ENCODE peak calls at places on chromosomes 16 and 17, in four cellular contexts. One of them, this sample, is unnamed.

GRCh38 chr17:55351027-55351625 is 70.5 kb downstream of the MMD start:
- DNase-seq in fibroblast of lung: no peak
- DNase-seq in pancreas: no peak
- DNase-seq in body of pancreas: no peak
- DNase-seq in this sample: no peak

GRCh38 chr17:43367588-43368242 is 31.1 kb upstream of the ARL4D start:
- DNase-seq in fibroblast of lung: peak; percentile 94
- DNase-seq in pancreas: no peak
- DNase-seq in body of pancreas: no peak
- DNase-seq in this sample: no peak

GRCh38 chr16:71426069-71426879 is 15.6 kb downstream of the TLE7 start:
- DNase-seq in fibroblast of lung: peak; percentile 90
- DNase-seq in pancreas: no peak
- DNase-seq in body of pancreas: peak; percentile 56
- DNase-seq in this sample: peak; percentile 21

GRCh38 chr17:9290226-9290613 is 268.9 kb downstream of the NTN1 start:
- DNase-seq in fibroblast of lung: no peak
- DNase-seq in pancreas: no peak
- DNase-seq in body of pancreas: no peak
- DNase-seq in this sample: no peak

GRCh38 chr17:36945959-36946725 is 2.6 kb upstream of the AATF start:
- DNase-seq in fibroblast of lung: no peak
- DNase-seq in pancreas: no peak
- DNase-seq in body of pancreas: no peak
- DNase-seq in this sample: no peak

GRCh38 chr17:76869878-76870714 is 1.9 kb downstream of the MGAT5B start:
- DNase-seq in fibroblast of lung: peak; percentile 8
- DNase-seq in pancreas: no peak
- DNase-seq in body of pancreas: no peak
- DNase-seq in this sample: no peak

GRCh38 chr16:12178251-12178990 is 201.9 kb downstream of the SNX29 start:
- DNase-seq in fibroblast of lung: peak; percentile 89
- DNase-seq in pancreas: no peak
- DNase-seq in body of pancreas: peak; percentile 35
- DNase-seq in this sample: no peak

GRCh38 chr17:61325382-61326073 is 74.1 kb upstream of the TBX2 start:
- DNase-seq in fibroblast of lung: peak; percentile 63
- DNase-seq in pancreas: no peak
- DNase-seq in body of pancreas: no peak
- DNase-seq in this sample: no peak

GRCh38 chr16:22623351-22623781 is 112.7 kb downstream of the NPIPB5 start:
- DNase-seq in fibroblast of lung: peak; percentile 83
- DNase-seq in pancreas: no peak
- DNase-seq in body of pancreas: no peak
- DNase-seq in this sample: no peak

GRCh38 chr16:29862383-29862883 is 593 bp downstream of the CDIPT start:
- DNase-seq in fibroblast of lung: no peak
- DNase-seq in pancreas: no peak
- DNase-seq in body of pancreas: peak; percentile 52
- DNase-seq in this sample: peak; percentile 39

GRCh38 chr16:77882359-77882758 is 94.0 kb downstream of the VAT1L start:
- DNase-seq in fibroblast of lung: peak; percentile 41
- DNase-seq in pancreas: no peak
- DNase-seq in body of pancreas: no peak
- DNase-seq in this sample: no peak

GRCh38 chr16:58854392-58854791 is 120.3 kb upstream of the GOT2 start:
- DNase-seq in fibroblast of lung: no peak
- DNase-seq in pancreas: no peak
- DNase-seq in body of pancreas: no peak
- DNase-seq in this sample: no peak

GRCh38 chr16:89360760-89361435 is 129.5 kb downstream of the ANKRD11 start:
- DNase-seq in fibroblast of lung: no peak
- DNase-seq in pancreas: no peak
- DNase-seq in body of pancreas: peak; percentile 40
- DNase-seq in this sample: no peak

GRCh38 chr17:33033176-33033575 is 41.5 kb downstream of the SPACA3 start:
- DNase-seq in fibroblast of lung: no peak
- DNase-seq in pancreas: no peak
- DNase-seq in body of pancreas: no peak
- DNase-seq in this sample: no peak

GRCh38 chr16:87203060-87203656 is 114.0 kb downstream of the C16orf95 start:
- DNase-seq in fibroblast of lung: peak; percentile 87
- DNase-seq in pancreas: no peak
- DNase-seq in body of pancreas: peak; percentile 66
- DNase-seq in this sample: peak; percentile 67

GRCh38 chr17:57898487-57899311 is 48.9 kb upstream of the MRPS23 start:
- DNase-seq in fibroblast of lung: peak; percentile 78
- DNase-seq in pancreas: no peak
- DNase-seq in body of pancreas: peak; percentile 71
- DNase-seq in this sample: no peak
- H3K27ac ChIP-seq in fibroblast of lung: peak overlapping the region; percentile 68
- H3K27ac ChIP-seq in pancreas: peak overlapping the region; percentile 96
- H3K27ac ChIP-seq in body of pancreas: peak overlapping the region; percentile 86
- H3K27ac ChIP-seq in this sample: peak overlapping the region; percentile 88

DNA sequence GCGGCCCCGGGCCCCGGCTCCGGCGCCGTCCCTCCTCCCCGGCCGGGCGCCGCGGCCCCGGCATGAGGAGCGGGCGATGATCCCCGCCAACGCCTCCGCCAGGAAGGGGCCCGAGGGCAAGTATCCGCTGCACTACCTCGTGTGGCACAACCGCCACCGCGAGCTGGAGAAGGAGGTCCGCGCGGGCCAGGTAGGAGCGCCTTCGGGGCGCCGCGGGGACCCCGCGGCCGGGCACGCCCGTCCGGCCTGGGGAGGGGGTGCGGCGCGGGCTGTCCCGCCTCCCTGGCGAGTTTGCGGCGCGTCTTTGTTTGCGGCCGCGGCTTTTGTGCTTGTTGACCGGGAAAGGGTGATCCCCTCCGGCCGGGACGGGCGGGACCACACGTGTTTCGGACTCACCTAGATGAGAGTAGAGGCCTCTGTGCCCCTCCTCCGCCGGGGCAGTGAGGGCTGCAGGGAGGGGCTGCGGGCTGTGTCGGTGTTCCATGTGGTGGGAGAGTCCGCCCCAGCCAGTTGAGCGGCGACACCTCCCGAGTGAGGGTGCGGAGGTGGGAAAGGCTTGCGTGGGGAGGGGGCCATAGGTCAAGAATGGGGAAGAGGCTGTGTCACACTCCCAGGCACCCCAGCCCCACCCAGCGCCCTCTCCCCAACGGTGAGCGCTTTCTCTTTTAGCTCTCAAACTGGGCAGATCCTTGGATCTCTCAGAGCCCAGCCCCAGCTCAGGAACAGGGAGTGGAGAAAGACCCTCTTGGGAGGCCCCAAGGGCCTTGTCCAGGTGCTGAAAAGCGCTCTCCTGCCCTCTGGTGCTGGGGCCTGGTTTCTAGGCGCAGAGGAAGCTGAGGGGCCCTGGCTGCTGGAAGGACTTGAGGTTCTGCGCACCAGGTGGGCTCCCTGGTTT is 861 bp downstream of the ANKRD13B start:
- DNase-seq in fibroblast of lung: no peak
- DNase-seq in pancreas: peak; percentile 75
- DNase-seq in body of pancreas: peak; percentile 30
- DNase-seq in this sample: no peak
- TF ChIP-seq CTCF in fibroblast of lung: no peak
- TF ChIP-seq CTCF in pancreas: no peak
- TF ChIP-seq CTCF in body of pancreas: no peak
- TF ChIP-seq CTCF in this sample: no peak

DNA sequence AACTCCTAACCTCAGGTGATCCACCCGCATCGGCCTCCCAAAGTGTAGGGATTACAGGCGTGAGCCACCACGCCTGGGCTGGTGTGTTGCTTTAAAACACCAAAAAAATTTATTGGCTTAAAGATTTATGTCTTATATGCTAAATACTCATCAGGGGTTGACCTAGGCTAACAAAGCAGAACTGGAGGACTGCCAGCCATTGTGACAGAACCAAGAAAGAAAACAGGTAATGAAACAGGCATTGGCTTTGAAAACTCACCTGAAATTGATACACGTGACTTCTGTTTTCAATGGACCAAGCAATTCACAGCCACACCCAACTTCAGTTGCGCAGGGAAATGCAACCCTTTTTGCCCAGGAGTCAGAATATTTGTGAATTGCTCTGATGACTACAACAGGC is 4.9 kb upstream of the PHAF1 start:
- DNase-seq in fibroblast of lung: no peak
- DNase-seq in pancreas: no peak
- DNase-seq in body of pancreas: peak; percentile 20
- DNase-seq in this sample: peak; percentile 70
- H3K27ac ChIP-seq in fibroblast of lung: no peak overlapping the region
- H3K27ac ChIP-seq in pancreas: no peak overlapping the region
- H3K27ac ChIP-seq in body of pancreas: no peak overlapping the region
- H3K27ac ChIP-seq in this sample: peak overlapping the region; percentile 30

DNA sequence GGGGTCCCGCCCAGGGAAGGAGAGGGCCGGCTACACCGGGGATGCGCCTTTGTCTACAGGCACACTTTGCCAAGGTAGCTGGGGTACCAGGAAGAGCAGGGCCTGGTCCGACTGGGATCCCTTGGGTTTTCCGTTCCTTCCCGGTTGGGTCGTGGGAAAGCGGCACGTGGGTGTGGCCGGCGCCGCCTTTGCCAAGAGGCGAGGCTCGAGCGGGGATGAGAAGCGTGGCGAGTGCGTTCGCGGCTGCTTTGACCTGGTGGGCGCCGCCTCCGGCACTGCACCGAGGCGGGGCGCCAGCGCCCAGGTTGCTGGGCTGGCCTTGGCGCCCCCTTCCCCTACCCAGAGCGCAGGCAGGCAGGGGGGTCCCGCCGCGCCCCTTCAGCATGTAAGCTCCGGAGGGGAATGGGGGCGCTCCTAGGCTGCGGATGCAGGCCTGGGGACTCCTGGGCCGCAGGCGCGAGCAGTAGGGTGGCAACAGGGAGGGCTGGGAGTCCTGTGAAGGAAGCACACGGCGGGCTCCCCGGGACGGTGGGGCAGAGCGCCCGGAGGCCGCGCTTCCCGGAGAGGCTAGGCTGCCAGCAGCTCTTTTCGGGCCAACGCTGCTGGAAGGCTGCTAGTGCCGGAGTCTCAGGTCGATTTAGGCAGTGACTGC is 2.0 kb downstream of the HAS3 start:
- DNase-seq in fibroblast of lung: peak; percentile 22
- DNase-seq in pancreas: peak; percentile 82
- DNase-seq in body of pancreas: peak; percentile 56
- DNase-seq in this sample: peak; percentile 74
- TF ChIP-seq CTCF in fibroblast of lung: no peak
- TF ChIP-seq CTCF in pancreas: no peak
- TF ChIP-seq CTCF in body of pancreas: no peak
- TF ChIP-seq CTCF in this sample: no peak

GRCh38 chr16:85911531-85911930 is 12.6 kb downstream of the IRF8 start:
- DNase-seq in fibroblast of lung: no peak
- DNase-seq in pancreas: no peak
- DNase-seq in body of pancreas: no peak
- DNase-seq in this sample: no peak
- H3K27ac ChIP-seq in fibroblast of lung: no peak overlapping the region
- H3K27ac ChIP-seq in pancreas: no peak overlapping the region
- H3K27ac ChIP-seq in body of pancreas: no peak overlapping the region
- H3K27ac ChIP-seq in this sample: no peak overlapping the region

This sample was measured in colonic mucosa.